ENCODE peak calls at places on chromosomes 1 and 21, in eight cellular contexts. A, Z, Y, L, W, X, R and V are unnamed samples.

GRCh38 chr1:96233422-96233821 is 488.2 kb upstream of the PTBP2 start:
- DNase-seq in L (no peak), A (peak; percentile 12), X (no peak), Z (no peak), R (no peak), Y (no peak), W (no peak), V (no peak)

GRCh38 chr1:237470712-237471310 is 419.9 kb downstream of the ZP4 start:
- DNase-seq in R (peak; percentile 97), Z (no peak), A (no peak), W (no peak), Y (no peak), X (no peak), L (no peak), V (no peak)

GRCh38 chr1:21680918-21681317 is 11.8 kb upstream of the RAP1GAP start:
- DNase-seq in R (no peak), X (no peak), Z (peak; percentile 47), L (peak; percentile 19), A (no peak), W (no peak), Y (no peak), V (no peak)

GRCh38 chr1:26733392-26733791 is 37.6 kb downstream of the ARID1A start:
- DNase-seq in X (no peak), W (no peak), Z (no peak), A (no peak), L (no peak), R (no peak), Y (no peak), V (no peak)

GRCh38 chr1:2443285-2444137 is 31.1 kb upstream of the PEX10 start:
- DNase-seq in Z (no peak), W (peak; percentile 76), Y (no peak), X (no peak), R (no peak), A (no peak), L (peak; percentile 12), V (no peak)

GRCh38 chr1:46344481-46344880 is 3.9 kb downstream of the NSUN4 start:
- DNase-seq in X (no peak), L (no peak), W (no peak), Y (no peak), Z (no peak), R (no peak), A (no peak), V (no peak)

GRCh38 chr1:89261926-89262540 is 10.6 kb downstream of the GBP5 start:
- DNase-seq in Z (no peak), Y (no peak), R (peak; percentile 21), X (no peak), W (no peak), L (peak; percentile 40), A (peak; percentile 41), V (no peak)

GRCh38 chr21:39781331-39781730 is 36.3 kb downstream of the IGSF5 start:
- DNase-seq in Y (no peak), W (no peak), X (no peak), Z (no peak), A (no peak), L (no peak), R (peak; percentile 1), V (no peak)

GRCh38 chr21:18387994-18388393 is 15.6 kb downstream of the TMPRSS15 start:
- DNase-seq in R (no peak), W (no peak), Y (no peak), Z (no peak), A (no peak), L (no peak), X (no peak), V (no peak)
- TF ChIP-seq CTCF in R (peak; percentile 21), W (no peak), Y (no peak), Z (no peak), A (no peak), L (no peak), X (no peak), V (no peak)

DNA sequence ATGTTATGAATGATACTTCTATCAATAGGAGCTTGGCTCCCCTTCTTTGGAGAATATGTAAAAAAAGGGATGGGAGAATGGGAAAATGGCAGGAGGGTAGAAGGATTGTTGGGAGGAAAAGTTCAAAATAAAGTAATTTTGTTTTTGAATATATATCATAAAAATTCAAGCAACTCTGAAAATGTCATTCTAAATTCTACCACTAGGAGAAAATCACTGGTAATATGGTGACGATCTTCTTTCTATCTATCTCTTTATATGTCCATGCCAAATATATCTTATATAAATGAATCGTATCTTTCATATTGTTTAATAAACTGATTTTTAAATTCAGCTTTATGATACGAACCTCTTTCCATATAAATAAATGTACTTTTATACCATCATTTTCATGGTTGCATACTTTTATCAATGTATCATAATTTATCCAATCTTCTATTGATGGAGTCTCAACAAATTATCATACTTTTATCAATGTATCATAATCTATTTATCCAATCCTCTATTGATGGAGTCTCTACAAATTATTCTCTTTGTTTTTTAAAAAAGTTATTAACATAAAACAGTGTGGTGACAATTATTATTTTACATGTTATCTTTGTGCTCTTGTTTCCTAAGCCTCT is 73.7 kb upstream of the MARK1 start:
- DNase-seq in R (no peak), A (no peak), Z (no peak), L (no peak), W (no peak), X (no peak), Y (peak; percentile 8), V (no peak)
- TF ChIP-seq CTCF in R (peak; percentile 43), A (peak; percentile 15), Z (peak; percentile 70), L (no peak), W (no peak), X (no peak), Y (no peak), V (peak; percentile 66)

GRCh38 chr1:204072951-204073836 is at the start of gene SOX13:
- DNase-seq in Z (peak; percentile 81), Y (peak; percentile 95), R (peak; percentile 98), X (peak; percentile 91), L (peak; percentile 94), A (peak; percentile 90), W (peak; percentile 86), V (peak; percentile 75)
- TF ChIP-seq CTCF in Z (peak; percentile 28), Y (peak; percentile 22), R (peak; percentile 34), X (no peak), L (peak; percentile 21), A (peak; percentile 33), W (no peak), V (no peak)

GRCh38 chr1:90833497-90834087 is 116.5 kb upstream of the BARHL2 start:
- DNase-seq in W (no peak), X (no peak), Z (no peak), R (no peak), L (no peak), A (no peak), Y (no peak), V (no peak)

GRCh38 chr1:90834354-90835171 is 117.5 kb upstream of the BARHL2 start:
- DNase-seq in R (no peak), L (no peak), A (peak; percentile 6), X (no peak), W (no peak), Z (no peak), Y (no peak), V (no peak)

GRCh38 chr1:90835661-90836344 is 118.7 kb upstream of the BARHL2 start:
- DNase-seq in A (no peak), Z (no peak), W (no peak), L (no peak), Y (no peak), X (no peak), R (no peak), V (peak; percentile 40)

GRCh38 chr1:90835172-90835660 is 118.1 kb upstream of the BARHL2 start:
- DNase-seq in X (no peak), Y (no peak), Z (no peak), L (no peak), W (no peak), A (peak; percentile 3), R (no peak), V (peak; percentile 42)

DNA sequence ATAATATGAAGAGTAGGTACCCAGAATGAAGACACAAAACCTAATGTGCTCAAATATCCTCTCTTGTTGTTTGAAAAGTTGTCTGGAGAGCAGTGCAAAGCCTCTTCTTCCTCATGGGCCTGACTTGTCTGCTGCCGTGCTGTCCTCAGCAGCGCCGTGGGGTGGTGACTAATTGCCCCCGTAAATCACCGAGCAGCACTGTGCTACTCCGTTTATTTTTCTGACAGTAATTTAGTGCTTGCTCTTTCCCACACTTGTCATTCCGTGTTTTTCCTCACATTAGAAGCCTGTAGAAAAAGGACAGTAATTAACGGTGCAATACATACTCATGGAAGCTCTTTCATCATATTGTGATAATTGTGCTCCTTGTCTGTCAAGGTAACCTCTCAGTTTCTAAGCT is 114.8 kb upstream of the BARHL2 start:
- DNase-seq in X (no peak), W (no peak), Z (no peak), R (no peak), A (no peak), Y (no peak), L (no peak), V (no peak)
- TF ChIP-seq CTCF in X (no peak), W (no peak), Z (no peak), R (no peak), A (no peak), Y (no peak), L (no peak), V (no peak)

DNA sequence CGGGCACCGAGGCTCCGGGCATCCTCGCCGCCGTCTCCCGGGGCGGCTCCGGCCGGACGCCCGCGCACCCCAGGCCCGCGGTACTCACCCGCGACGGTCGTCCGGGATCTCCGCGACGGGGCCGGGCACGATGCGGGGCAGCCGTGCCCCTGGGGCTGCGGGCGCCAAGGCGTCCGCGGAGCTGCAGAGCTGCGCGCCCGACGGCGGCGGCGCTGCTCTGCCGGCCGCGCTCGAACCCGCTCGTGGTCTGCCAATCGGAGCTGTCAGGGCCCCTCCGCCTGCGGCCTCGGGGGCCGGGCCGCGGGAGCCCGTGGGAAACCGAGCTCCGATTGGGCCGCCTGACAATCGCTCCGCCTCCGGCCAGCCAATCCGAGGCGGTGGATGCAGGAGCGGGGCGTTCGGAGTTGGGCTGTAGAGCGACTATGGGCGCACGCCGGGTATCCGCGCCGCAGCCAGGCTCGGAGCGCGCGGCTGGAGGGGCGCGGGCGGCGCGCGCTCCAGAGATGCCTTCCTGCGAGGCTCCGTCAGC is 100.6 kb upstream of the SOD1 start:
- DNase-seq in W (peak; percentile 94), L (peak; percentile 97), Y (peak; percentile 89), X (peak; percentile 88), A (peak; percentile 98), Z (no peak), R (peak; percentile 93), V (peak; percentile 97)
- TF ChIP-seq CTCF in W (peak; percentile 41), L (peak; percentile 25), Y (no peak), X (no peak), A (peak; percentile 39), Z (no peak), R (peak; percentile 34), V (no peak)